ENCODE peak calls at places on chromosome 22, in four cellular contexts. One of them, this sample, is unnamed.

GRCh38 chr22:42271191-42271813 is 849 bp upstream of the TCF20 start:
- DNase-seq in activated CD8-positive, alpha-beta memory T cell treated with anti-CD3 and anti-CD28 coated beads for 24 hours: no peak
- DNase-seq in neuronal stem cell: no peak
- DNase-seq in kidney: no peak
- DNase-seq in this sample: no peak

GRCh38 chr22:42340695-42341383 is 70.4 kb upstream of the TCF20 start:
- DNase-seq in neuronal stem cell: peak
- DNase-seq in kidney: no peak
- DNase-seq in activated CD8-positive, alpha-beta memory T cell treated with anti-CD3 and anti-CD28 coated beads for 24 hours: no peak
- DNase-seq in this sample: no peak

GRCh38 chr22:38788016-38788415 is 5.9 kb downstream of the DNAL4 start:
- DNase-seq in neuronal stem cell: no peak
- DNase-seq in kidney: peak
- DNase-seq in activated CD8-positive, alpha-beta memory T cell treated with anti-CD3 and anti-CD28 coated beads for 24 hours: no peak
- DNase-seq in this sample: no peak

GRCh38 chr22:17700778-17701177 is 62.2 kb downstream of the BCL2L13 start:
- DNase-seq in activated CD8-positive, alpha-beta memory T cell treated with anti-CD3 and anti-CD28 coated beads for 24 hours: no peak
- DNase-seq in kidney: no peak
- DNase-seq in neuronal stem cell: no peak
- DNase-seq in this sample: no peak

GRCh38 chr22:39446239-39446721 is 10.5 kb upstream of the MGAT3 start:
- DNase-seq in kidney: peak
- DNase-seq in neuronal stem cell: no peak
- DNase-seq in activated CD8-positive, alpha-beta memory T cell treated with anti-CD3 and anti-CD28 coated beads for 24 hours: no peak
- DNase-seq in this sample: no peak

GRCh38 chr22:29310863-29311339 is 4.5 kb downstream of the GAS2L1 start:
- DNase-seq in neuronal stem cell: peak
- DNase-seq in activated CD8-positive, alpha-beta memory T cell treated with anti-CD3 and anti-CD28 coated beads for 24 hours: peak
- DNase-seq in kidney: peak
- DNase-seq in this sample: peak

GRCh38 chr22:39356464-39356863 is 6.7 kb downstream of the SYNGR1 start:
- DNase-seq in kidney: no peak
- DNase-seq in activated CD8-positive, alpha-beta memory T cell treated with anti-CD3 and anti-CD28 coated beads for 24 hours: no peak
- DNase-seq in neuronal stem cell: no peak
- DNase-seq in this sample: no peak

GRCh38 chr22:48952256-48953102 is 875.2 kb downstream of the BRD1 start:
- DNase-seq in kidney: no peak
- DNase-seq in neuronal stem cell: no peak
- DNase-seq in activated CD8-positive, alpha-beta memory T cell treated with anti-CD3 and anti-CD28 coated beads for 24 hours: peak
- DNase-seq in this sample: no peak

GRCh38 chr22:40444483-40444787 is 74.0 kb downstream of the SGSM3 start:
- DNase-seq in activated CD8-positive, alpha-beta memory T cell treated with anti-CD3 and anti-CD28 coated beads for 24 hours: no peak
- DNase-seq in neuronal stem cell: no peak
- DNase-seq in kidney: no peak
- DNase-seq in this sample: no peak

GRCh38 chr22:27311666-27312566 is 489.6 kb downstream of the MN1 start:
- DNase-seq in neuronal stem cell: no peak
- DNase-seq in activated CD8-positive, alpha-beta memory T cell treated with anti-CD3 and anti-CD28 coated beads for 24 hours: no peak
- DNase-seq in kidney: no peak
- DNase-seq in this sample: no peak

GRCh38 chr22:37972527-37972926 is 11.8 kb downstream of the SOX10 start:
- DNase-seq in kidney: no peak
- DNase-seq in neuronal stem cell: no peak
- DNase-seq in activated CD8-positive, alpha-beta memory T cell treated with anti-CD3 and anti-CD28 coated beads for 24 hours: no peak
- DNase-seq in this sample: no peak

GRCh38 chr22:36510966-36511881 is 4.4 kb upstream of the FOXRED2 start:
- DNase-seq in kidney: peak
- DNase-seq in activated CD8-positive, alpha-beta memory T cell treated with anti-CD3 and anti-CD28 coated beads for 24 hours: no peak
- DNase-seq in neuronal stem cell: no peak
- DNase-seq in this sample: no peak